ENCODE peak calls at places on chromosomes 13 and 19, in four cellular contexts. One of them, this sample, is unnamed.
A peak's percentile ranks its signal among the peaks of the same experiment; 100 is the strongest.

GRCh38 chr13:113928701-113929627 is 44.9 kb downstream of the C13orf46 start:
- DNase-seq in K562: no peak
- DNase-seq in H1: no peak
- DNase-seq in HepG2: no peak
- DNase-seq in this sample: no peak

GRCh38 chr13:67119481-67119883 is 110.7 kb downstream of the PCDH9 start:
- DNase-seq in H1: no peak
- DNase-seq in K562: no peak
- DNase-seq in HepG2: no peak
- DNase-seq in this sample: peak; percentile 90

GRCh38 chr19:42078538-42079275 is 2.7 kb downstream of the ZNF574 start:
- DNase-seq in H1: no peak
- DNase-seq in K562: no peak
- DNase-seq in HepG2: no peak
- DNase-seq in this sample: no peak

GRCh38 chr13:112768795-112769411 is 79.1 kb downstream of the ATP11A start:
- DNase-seq in K562: no peak
- DNase-seq in H1: no peak
- DNase-seq in HepG2: no peak
- DNase-seq in this sample: no peak

GRCh38 chr13:79119578-79120107 is 286.4 kb downstream of the RBM26 start:
- DNase-seq in HepG2: no peak
- DNase-seq in K562: no peak
- DNase-seq in H1: no peak
- DNase-seq in this sample: no peak

GRCh38 chr19:17996826-17997316 is 11.1 kb upstream of the ARRDC2 start:
- DNase-seq in K562: peak; percentile 86
- DNase-seq in H1: no peak
- DNase-seq in HepG2: peak; percentile 59
- DNase-seq in this sample: peak; percentile 72

GRCh38 chr13:79662882-79663281 is 181.9 kb downstream of the NDFIP2 start:
- DNase-seq in HepG2: no peak
- DNase-seq in H1: no peak
- DNase-seq in K562: no peak
- DNase-seq in this sample: peak; percentile 42

GRCh38 chr19:7921955-7922840 is 2.1 kb downstream of the SNAPC2 start:
- DNase-seq in K562: no peak
- DNase-seq in HepG2: no peak
- DNase-seq in H1: no peak
- DNase-seq in this sample: no peak

GRCh38 chr19:37929512-37929911 is 22.5 kb downstream of the SIPA1L3 start:
- DNase-seq in H1: no peak
- DNase-seq in HepG2: no peak
- DNase-seq in K562: no peak
- DNase-seq in this sample: no peak

GRCh38 chr19:37933965-37934364 is 27.0 kb downstream of the SIPA1L3 start:
- DNase-seq in K562: no peak
- DNase-seq in HepG2: peak; percentile 90
- DNase-seq in H1: no peak
- DNase-seq in this sample: no peak

GRCh38 chr19:37930416-37930815 is 23.4 kb downstream of the SIPA1L3 start:
- DNase-seq in K562: no peak
- DNase-seq in H1: no peak
- DNase-seq in HepG2: peak; percentile 27
- DNase-seq in this sample: no peak

GRCh38 chr19:37932985-37933953 is 26.3 kb downstream of the SIPA1L3 start:
- DNase-seq in H1: no peak
- DNase-seq in K562: no peak
- DNase-seq in HepG2: peak; percentile 38
- DNase-seq in this sample: peak; percentile 24

DNA sequence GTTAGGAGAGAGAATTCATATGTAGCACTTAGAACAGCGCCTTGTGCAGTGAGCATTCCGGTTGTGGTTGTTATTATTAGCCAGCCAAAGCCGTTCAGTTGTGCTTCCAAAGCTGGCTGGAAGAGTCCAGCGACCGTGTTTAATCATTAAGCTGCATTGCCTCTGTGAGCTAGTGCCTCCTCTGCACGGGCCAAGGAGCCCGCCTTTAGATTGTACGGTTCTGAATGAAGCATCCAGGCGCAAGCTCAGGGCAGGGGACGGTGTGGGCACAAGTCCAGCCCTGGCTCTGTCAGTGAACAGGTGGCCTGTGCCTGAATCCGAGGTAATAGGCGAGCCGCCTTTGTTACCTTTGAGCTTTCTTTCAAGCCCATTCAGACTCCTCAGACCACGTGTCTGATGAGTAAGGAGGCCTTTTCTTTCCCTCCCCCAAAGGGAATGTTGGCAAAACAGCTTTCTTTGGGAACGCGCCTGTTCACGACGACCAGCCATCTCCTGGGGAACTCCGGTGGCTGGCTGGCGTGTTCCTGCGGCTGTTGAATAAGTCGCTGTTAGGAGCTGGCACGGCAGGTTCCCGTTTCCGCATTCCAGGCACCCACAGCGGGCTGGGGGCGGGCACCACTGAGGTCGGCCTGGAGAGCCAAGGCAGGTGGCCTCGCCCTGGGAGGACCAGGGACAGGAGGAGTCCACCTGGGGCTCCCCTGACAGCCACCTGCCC is 25.1 kb downstream of the SIPA1L3 start:
- DNase-seq in H1: peak; percentile 70
- DNase-seq in K562: no peak
- DNase-seq in HepG2: peak; percentile 84
- DNase-seq in this sample: peak; percentile 52
- TF ChIP-seq JUN in H1: no peak
- TF ChIP-seq JUN in K562: no peak
- TF ChIP-seq JUN in HepG2: no peak
- TF ChIP-seq JUN in this sample: no peak

GRCh38 chr19:46350758-46351159 is 3.9 kb downstream of the PPP5C start:
- DNase-seq in K562: no peak
- DNase-seq in H1: no peak
- DNase-seq in HepG2: no peak
- DNase-seq in this sample: peak; percentile 63
- TF ChIP-seq MAX in K562: no peak
- TF ChIP-seq MAX in H1: no peak
- TF ChIP-seq MAX in HepG2: peak; percentile 77
- TF ChIP-seq MAX in this sample: peak; percentile 67

GRCh38 chr19:48815870-48816501 is 5.2 kb upstream of the BCAT2 start:
- DNase-seq in K562: peak; percentile 24
- DNase-seq in H1: no peak
- DNase-seq in HepG2: peak; percentile 86
- DNase-seq in this sample: no peak
- H3K9ac ChIP-seq in K562: peak overlapping the region; percentile 76
- H3K9ac ChIP-seq in H1: no peak overlapping the region
- H3K9ac ChIP-seq in HepG2: peak overlapping the region; percentile 28
- H3K9ac ChIP-seq in this sample: no peak overlapping the region

GRCh38 chr19:4443966-4444764 is 13.4 kb downstream of the UBXN6 start:
- DNase-seq in HepG2: no peak
- DNase-seq in H1: no peak
- DNase-seq in K562: peak; percentile 5
- DNase-seq in this sample: no peak

GRCh38 chr19:4445963-4446668 is 11.5 kb downstream of the UBXN6 start:
- DNase-seq in K562: peak; percentile 13
- DNase-seq in H1: no peak
- DNase-seq in HepG2: no peak
- DNase-seq in this sample: no peak

GRCh38 chr19:4443188-4443587 is 14.4 kb downstream of the UBXN6 start:
- DNase-seq in K562: peak; percentile 2
- DNase-seq in H1: no peak
- DNase-seq in HepG2: no peak
- DNase-seq in this sample: no peak

GRCh38 chr19:4446801-4447200 is 10.8 kb downstream of the UBXN6 start:
- DNase-seq in HepG2: no peak
- DNase-seq in K562: no peak
- DNase-seq in H1: no peak
- DNase-seq in this sample: no peak

DNA sequence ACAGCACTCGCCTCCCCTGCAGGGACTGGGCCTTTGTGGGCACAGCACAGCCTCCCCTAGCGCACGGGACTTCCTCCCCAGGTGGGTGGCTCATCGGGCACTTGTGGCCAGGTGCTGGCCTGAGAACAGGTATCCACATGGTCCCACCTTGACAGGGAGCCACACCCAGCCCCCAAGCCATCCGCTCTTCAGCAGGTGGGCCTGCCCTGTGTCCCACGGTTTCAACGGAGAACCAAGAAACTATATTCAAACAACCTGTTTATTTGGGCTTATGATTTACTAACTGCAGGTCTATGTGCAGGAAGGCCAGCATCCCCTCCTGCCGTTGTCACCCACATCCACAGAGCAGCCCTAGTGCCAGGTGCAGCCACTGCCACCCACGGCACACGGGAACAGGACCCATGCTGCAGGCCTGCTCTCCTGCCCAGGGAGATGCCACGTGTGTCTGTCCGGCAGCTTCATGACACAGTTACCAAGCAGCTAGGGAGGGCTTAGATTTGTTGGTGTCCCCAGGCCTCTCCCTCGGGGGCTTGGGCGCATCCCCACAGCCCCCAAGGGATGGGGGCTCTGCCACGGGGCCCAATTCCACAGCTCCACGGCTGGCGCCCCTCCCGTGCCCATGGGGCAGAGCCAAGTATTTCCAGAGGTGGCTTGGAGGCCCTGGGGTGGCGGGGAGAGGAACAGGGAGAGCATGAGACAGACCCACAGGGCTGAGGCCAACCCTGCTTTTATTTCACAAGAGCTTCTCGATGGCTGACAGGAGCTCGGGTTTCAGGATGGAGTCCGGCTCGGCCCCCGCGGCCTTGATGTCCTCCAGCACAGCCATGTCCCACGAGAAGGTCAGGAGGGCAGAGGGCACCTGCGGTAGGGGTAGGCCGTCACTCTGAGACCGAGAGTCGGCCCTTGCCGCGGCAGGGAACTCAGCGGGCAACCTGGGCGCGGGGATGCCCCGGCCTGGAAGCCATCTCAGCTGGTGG is 12.5 kb downstream of the UBXN6 start:
- DNase-seq in K562: peak; percentile 8
- DNase-seq in HepG2: no peak
- DNase-seq in H1: no peak
- DNase-seq in this sample: no peak
- TF ChIP-seq JUN in K562: no peak
- TF ChIP-seq JUN in HepG2: no peak
- TF ChIP-seq JUN in H1: no peak
- TF ChIP-seq JUN in this sample: no peak